ENCODE peak calls at places on chromosomes 7 and 10, in nine cellular contexts. X is tibial nerve, G is SK-N-SH, H is ovary, C is transverse colon, P is A549, L is stomach, F is sigmoid colon, U is HepG2. I is an unnamed sample.

GRCh38 chr7:35519971-35520809 is 174.7 kb downstream of the HERPUD2 start:
- DNase-seq in X (peak), F (peak), P (peak), G (peak), U (peak), H (peak), C (peak), L (peak), I (peak)

GRCh38 chr7:101664390-101664789 is 35.3 kb upstream of the MYL10 start:
- DNase-seq in H (no peak), G (no peak), C (no peak), F (no peak), P (no peak), U (no peak), X (no peak), L (no peak), I (no peak)

GRCh38 chr10:98261436-98262277 is 6.3 kb downstream of the LOXL4 start:
- DNase-seq in G (no peak), X (no peak), P (no peak), U (no peak), F (no peak), C (no peak), H (no peak), L (no peak), I (no peak)

GRCh38 chr10:804787-805634 is 115.5 kb upstream of the DIP2C start:
- DNase-seq in P (no peak), X (no peak), L (no peak), C (no peak), U (no peak), F (no peak), H (no peak), G (no peak), I (peak)

GRCh38 chr7:148979827-148980226 is 48.5 kb downstream of the PDIA4 start:
- DNase-seq in L (no peak), U (no peak), G (no peak), P (no peak), C (no peak), X (no peak), F (no peak), H (no peak), I (no peak)

GRCh38 chr7:118080947-118081346 is 103.0 kb upstream of the LSM8 start:
- DNase-seq in L (no peak), X (no peak), H (no peak), G (no peak), P (peak), C (no peak), U (no peak), F (no peak), I (no peak)

GRCh38 chr7:30920584-30921539 is 9.2 kb downstream of the AQP1 start:
- DNase-seq in G (peak), U (no peak), F (peak), L (no peak), C (peak), X (no peak), H (peak), P (no peak), I (peak)

GRCh38 chr7:3730271-3730670 is 429.2 kb downstream of the SDK1 start:
- DNase-seq in H (no peak), C (no peak), X (no peak), L (no peak), F (no peak), U (no peak), G (no peak), P (no peak), I (no peak)

GRCh38 chr7:73683916-73684693 is 708 bp downstream of the BUD23 start:
- DNase-seq in L (no peak), P (no peak), C (no peak), X (no peak), G (no peak), U (no peak), F (no peak), H (no peak), I (no peak)

GRCh38 chr10:120415709-120416330 is 41.2 kb upstream of the PLPP4 start:
- DNase-seq in C (no peak), U (no peak), H (no peak), F (no peak), L (no peak), X (no peak), P (no peak), G (no peak), I (no peak)

GRCh38 chr10:44662002-44662401 is 249.1 kb upstream of the TMEM72 start:
- DNase-seq in G (no peak), H (no peak), F (no peak), U (no peak), L (no peak), X (no peak), C (no peak), P (no peak), I (no peak)

GRCh38 chr10:131178956-131179355 is 132.6 kb downstream of the TCERG1L start:
- DNase-seq in U (no peak), X (no peak), G (no peak), P (no peak), C (no peak), F (peak), H (no peak), L (peak), I (no peak)

GRCh38 chr10:116084166-116084565 is 188.8 kb downstream of the GFRA1 start:
- DNase-seq in L (no peak), F (no peak), C (no peak), U (no peak), H (no peak), P (no peak), G (no peak), X (no peak), I (no peak)

GRCh38 chr7:104980969-104981670 is 32.9 kb upstream of the KMT2E start:
- DNase-seq in F (no peak), P (peak), C (no peak), X (no peak), G (peak), L (no peak), H (no peak), U (peak), I (no peak)

GRCh38 chr7:99606531-99606930 is 8.5 kb downstream of the TMEM225B start:
- DNase-seq in X (no peak), C (no peak), U (no peak), L (no peak), H (no peak), G (no peak), F (no peak), P (no peak), I (no peak)

GRCh38 chr7:47634273-47634672 is 52.4 kb upstream of the TNS3 start:
- DNase-seq in G (no peak), X (no peak), U (no peak), P (no peak), H (no peak), L (no peak), F (no peak), C (no peak), I (no peak)

GRCh38 chr7:138158739-138159528 is 82.7 kb downstream of the AKR1D1 start:
- DNase-seq in C (no peak), G (no peak), F (no peak), X (no peak), H (no peak), P (no peak), U (peak), L (no peak), I (no peak)

GRCh38 chr10:77666821-77667220 is 29.2 kb upstream of the KCNMA1 start:
- DNase-seq in X (no peak), U (no peak), F (no peak), H (no peak), L (no peak), G (no peak), C (no peak), P (no peak), I (no peak)

GRCh38 chr10:44898665-44899064 is 12.5 kb upstream of the TMEM72 start:
- DNase-seq in C (no peak), U (no peak), X (no peak), L (no peak), H (no peak), G (no peak), F (no peak), P (no peak), I (no peak)

GRCh38 chr10:17038627-17039026 is 91.0 kb downstream of the CUBN start:
- DNase-seq in C (peak), X (peak), H (peak), U (no peak), F (peak), P (no peak), G (no peak), L (no peak), I (peak)

GRCh38 chr10:44878704-44879530 is 32.2 kb upstream of the TMEM72 start:
- DNase-seq in U (peak), P (peak), L (peak), G (peak), F (peak), X (peak), C (peak), H (peak), I (peak)

GRCh38 chr7:113143486-113144257 is 25.3 kb upstream of the SMIM30 start:
- DNase-seq in F (no peak), L (no peak), U (no peak), C (no peak), H (no peak), G (no peak), P (no peak), X (no peak), I (no peak)

GRCh38 chr10:17354781-17355180 is 99.6 kb downstream of the ST8SIA6 start:
- DNase-seq in X (no peak), H (no peak), P (no peak), F (no peak), C (no peak), L (no peak), G (no peak), U (no peak), I (no peak)

GRCh38 chr10:73819513-73820093 is 8.2 kb upstream of the NDST2 start:
- DNase-seq in F (no peak), L (peak), C (peak), H (no peak), P (no peak), X (no peak), G (no peak), U (no peak), I (peak)

GRCh38 chr7:32881074-32881982 is 10.2 kb downstream of the KBTBD2 start:
- DNase-seq in G (no peak), X (no peak), U (no peak), L (no peak), H (no peak), C (no peak), P (no peak), F (no peak), I (no peak)

GRCh38 chr7:42065942-42066341 is 171.1 kb downstream of the GLI3 start:
- DNase-seq in P (no peak), C (no peak), F (no peak), G (no peak), L (no peak), X (no peak), H (no peak), U (no peak), I (no peak)

GRCh38 chr10:44786451-44786850 is 124.7 kb upstream of the TMEM72 start:
- DNase-seq in C (no peak), L (no peak), G (no peak), U (no peak), P (no peak), X (no peak), F (no peak), H (peak), I (no peak)

GRCh38 chr7:142450206-142450605 is 192.3 kb upstream of the PRSS58 start:
- DNase-seq in H (no peak), C (no peak), F (no peak), X (no peak), U (no peak), P (no peak), L (no peak), G (no peak), I (no peak)

GRCh38 chr10:115092555-115093285 is 445 bp upstream of the ATRNL1 start:
- DNase-seq in F (no peak), H (peak), X (no peak), C (peak), G (peak), L (no peak), U (no peak), P (no peak), I (no peak)

GRCh38 chr10:133127291-133128125 is 32.5 kb upstream of the KNDC1 start:
- DNase-seq in P (no peak), C (peak), L (no peak), H (no peak), X (no peak), G (peak), F (peak), U (no peak), I (peak)

GRCh38 chr10:129365767-129366400 is 101.2 kb upstream of the MGMT start:
- DNase-seq in F (no peak), C (no peak), G (peak), P (no peak), U (no peak), L (no peak), H (no peak), X (no peak), I (no peak)

GRCh38 chr7:18087687-18088078 is 60.0 kb upstream of the PRPS1L1 start:
- DNase-seq in P (no peak), F (no peak), L (no peak), C (no peak), X (no peak), G (peak), U (no peak), H (no peak), I (no peak)

GRCh38 chr7:129958643-129959479 is 6.1 kb upstream of the UBE2H start:
- DNase-seq in G (peak), L (peak), X (no peak), U (peak), C (peak), P (peak), H (no peak), F (peak), I (peak)

GRCh38 chr10:18658992-18659783 is at the start of gene ARL5B:
- DNase-seq in G (peak), X (peak), L (peak), P (peak), F (peak), C (peak), U (peak), H (peak), I (peak)

GRCh38 chr10:55630491-55631056 is 730.5 kb downstream of the ZWINT start:
- DNase-seq in C (no peak), H (no peak), P (no peak), L (no peak), F (no peak), X (no peak), G (peak), U (no peak), I (peak)

GRCh38 chr7:105678811-105679495 is 97.7 kb upstream of the EFCAB10 start:
- DNase-seq in P (no peak), L (peak), H (peak), F (peak), U (no peak), G (no peak), C (peak), X (peak), I (peak)

GRCh38 chr7:24290004-24290641 is 6.1 kb downstream of the NPY start:
- DNase-seq in C (no peak), H (no peak), L (no peak), X (no peak), U (peak), G (peak), P (peak), F (no peak), I (no peak)

DNA sequence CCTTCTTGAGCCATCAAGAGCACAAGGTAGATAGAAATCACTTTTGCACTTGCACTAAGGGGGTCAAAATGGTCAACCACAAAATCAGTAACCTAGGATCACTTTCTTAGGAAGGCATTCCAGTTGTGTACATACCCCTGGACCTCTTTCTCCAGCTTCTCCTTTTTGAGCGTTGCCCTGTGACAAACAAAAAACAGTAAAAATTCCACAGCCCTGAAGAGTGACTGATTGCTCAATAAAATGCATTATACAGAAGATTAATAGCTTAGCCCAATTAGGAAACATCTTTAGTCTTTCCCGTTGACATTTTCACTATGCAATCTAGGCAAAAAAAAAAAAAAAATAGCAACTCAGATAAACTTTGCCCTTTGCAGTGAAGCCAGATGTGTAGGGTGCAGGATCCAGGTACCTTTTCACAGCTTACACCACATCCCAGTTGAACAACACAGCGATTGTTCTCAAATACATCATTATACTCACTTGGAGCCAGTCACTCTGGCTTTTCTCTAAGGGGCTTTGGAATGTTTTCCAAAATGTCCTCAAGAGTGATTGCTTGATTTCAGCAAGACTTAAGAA is 17.9 kb downstream of the COL28A1 start:
- DNase-seq in P (no peak), H (no peak), C (no peak), X (no peak), G (no peak), F (no peak), U (peak), L (no peak), I (no peak)
- TF ChIP-seq EP300 in P (no peak), H (no peak), C (no peak), X (no peak), G (no peak), F (no peak), U (peak), L (no peak), I (no peak)

DNA sequence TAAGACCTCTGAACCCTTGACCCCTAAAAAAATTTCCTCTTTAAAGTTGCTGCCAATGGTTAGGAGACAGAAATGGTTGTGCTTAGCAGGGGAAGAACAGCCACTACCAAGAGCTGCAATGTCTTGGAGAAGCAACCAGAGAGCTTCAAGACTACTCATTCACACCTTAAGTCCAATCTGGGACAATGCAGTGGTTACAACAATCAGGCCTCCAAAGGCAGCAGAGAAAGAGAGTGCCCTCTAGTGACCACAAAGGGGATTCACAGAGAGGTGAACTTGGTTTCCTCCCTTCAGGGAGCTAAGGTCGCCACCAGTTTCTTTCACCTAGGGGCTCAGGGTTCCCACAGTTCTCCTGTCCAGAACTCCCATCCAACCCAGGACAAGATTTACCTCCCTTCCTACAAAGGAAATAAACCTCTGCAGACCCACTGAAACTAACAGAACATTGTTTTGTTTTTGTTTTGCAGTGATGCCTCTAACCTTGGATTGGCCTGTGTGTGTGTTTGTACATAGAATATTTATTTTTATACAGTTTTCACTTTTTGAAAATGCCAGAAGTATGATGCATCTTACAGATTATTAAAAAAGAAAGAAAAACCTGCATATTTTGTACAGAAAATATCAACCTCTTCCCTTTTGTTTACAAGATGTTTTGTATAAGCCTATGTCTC is 94.3 kb upstream of the MACROH2A2 start:
- DNase-seq in H (no peak), C (no peak), G (peak), X (no peak), U (peak), P (peak), L (peak), F (no peak), I (no peak)
- TF ChIP-seq EP300 in H (no peak), C (no peak), G (no peak), X (no peak), U (no peak), P (no peak), L (no peak), F (no peak), I (no peak)

GRCh38 chr7:91942312-91942711 is 1.6 kb downstream of the AKAP9 start:
- DNase-seq in X (no peak), U (peak), F (no peak), G (no peak), C (no peak), L (no peak), P (no peak), H (no peak), I (no peak)
- TF ChIP-seq EP300 in X (no peak), U (no peak), F (no peak), G (no peak), C (no peak), L (no peak), P (no peak), H (no peak), I (no peak)

GRCh38 chr7:28573751-28574295 is 161.5 kb downstream of the CREB5 start:
- DNase-seq in G (peak), H (no peak), L (no peak), X (no peak), F (no peak), C (no peak), U (no peak), P (no peak), I (no peak)

GRCh38 chr7:28571405-28571804 is 159.1 kb downstream of the CREB5 start:
- DNase-seq in U (no peak), F (no peak), G (no peak), X (no peak), C (no peak), L (no peak), H (no peak), P (no peak), I (no peak)

GRCh38 chr7:28575241-28575643 is 162.9 kb downstream of the CREB5 start:
- DNase-seq in G (no peak), H (no peak), L (no peak), P (no peak), C (no peak), U (no peak), F (no peak), X (no peak), I (no peak)

GRCh38 chr7:28572321-28573058 is 160.2 kb downstream of the CREB5 start:
- DNase-seq in X (no peak), L (no peak), U (no peak), C (no peak), G (peak), F (no peak), H (no peak), P (no peak), I (no peak)

DNA sequence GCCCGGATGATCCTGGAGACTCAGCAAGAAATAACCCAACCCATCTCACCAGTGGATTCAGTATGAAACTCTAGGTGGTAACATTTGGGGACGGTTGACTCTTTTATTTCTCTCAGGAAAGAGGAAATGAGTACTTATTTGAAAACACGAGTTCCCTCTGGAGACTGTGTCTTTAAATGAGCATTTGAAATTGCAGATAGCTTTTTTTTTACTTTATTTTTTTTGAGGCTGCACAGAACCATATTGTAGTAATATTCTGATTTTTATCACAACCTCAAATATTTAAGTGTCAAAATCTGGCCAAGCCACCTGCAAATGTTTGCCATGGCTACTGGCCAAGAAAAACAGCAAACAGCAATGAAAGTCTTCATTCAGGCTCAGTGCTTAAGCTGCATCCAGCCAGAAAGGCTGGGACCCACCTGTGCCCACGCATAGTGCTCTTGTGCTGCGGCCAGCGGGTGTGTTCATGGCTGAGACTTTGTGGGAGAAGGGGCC is 160.8 kb downstream of the CREB5 start:
- DNase-seq in G (peak), U (peak), F (no peak), H (no peak), P (no peak), L (peak), X (peak), C (peak), I (peak)
- TF ChIP-seq EP300 in G (peak), U (no peak), F (no peak), H (no peak), P (no peak), L (no peak), X (peak), C (no peak), I (no peak)

I was measured in upper lobe of left lung.